ENCODE peak calls at places on chromosome 9, in nine cellular contexts. One of them, this sample, is unnamed.

GRCh38 chr9:111000202-111000601 is 38.1 kb downstream of the LPAR1 start:
- DNase-seq in AG09309: no peak
- DNase-seq in ovary: no peak
- DNase-seq in stimulated activated CD4-positive, alpha-beta T cell treated with anti-CD3 and anti-CD28 coated beads, Interleukin-2, amount 100 ng/mL, for 48 hours: no peak
- DNase-seq in mesenteric fat pad: no peak
- DNase-seq in sciatic nerve: peak
- DNase-seq in germinal center: no peak
- DNase-seq in naive thymus-derived CD4-positive, alpha-beta T cell: no peak
- DNase-seq in GM03348: no peak
- DNase-seq in this sample: no peak

GRCh38 chr9:14315754-14316573 is 2.0 kb upstream of the NFIB start:
- DNase-seq in stimulated activated CD4-positive, alpha-beta T cell treated with anti-CD3 and anti-CD28 coated beads, Interleukin-2, amount 100 ng/mL, for 48 hours: no peak
- DNase-seq in ovary: peak
- DNase-seq in germinal center: no peak
- DNase-seq in mesenteric fat pad: no peak
- DNase-seq in sciatic nerve: peak
- DNase-seq in AG09309: no peak
- DNase-seq in naive thymus-derived CD4-positive, alpha-beta T cell: no peak
- DNase-seq in GM03348: peak
- DNase-seq in this sample: no peak

GRCh38 chr9:25421560-25421959 is 256.7 kb downstream of the TUSC1 start:
- DNase-seq in stimulated activated CD4-positive, alpha-beta T cell treated with anti-CD3 and anti-CD28 coated beads, Interleukin-2, amount 100 ng/mL, for 48 hours: no peak
- DNase-seq in ovary: no peak
- DNase-seq in GM03348: no peak
- DNase-seq in naive thymus-derived CD4-positive, alpha-beta T cell: no peak
- DNase-seq in mesenteric fat pad: no peak
- DNase-seq in sciatic nerve: no peak
- DNase-seq in AG09309: no peak
- DNase-seq in germinal center: no peak
- DNase-seq in this sample: no peak

GRCh38 chr9:134560654-134561053 is 80.9 kb upstream of the COL5A1 start:
- DNase-seq in naive thymus-derived CD4-positive, alpha-beta T cell: no peak
- DNase-seq in mesenteric fat pad: peak
- DNase-seq in GM03348: no peak
- DNase-seq in AG09309: no peak
- DNase-seq in stimulated activated CD4-positive, alpha-beta T cell treated with anti-CD3 and anti-CD28 coated beads, Interleukin-2, amount 100 ng/mL, for 48 hours: no peak
- DNase-seq in germinal center: no peak
- DNase-seq in sciatic nerve: peak
- DNase-seq in ovary: no peak
- DNase-seq in this sample: no peak

GRCh38 chr9:123368481-123369153 is 12.6 kb downstream of the CRB2 start:
- DNase-seq in germinal center: no peak
- DNase-seq in sciatic nerve: no peak
- DNase-seq in stimulated activated CD4-positive, alpha-beta T cell treated with anti-CD3 and anti-CD28 coated beads, Interleukin-2, amount 100 ng/mL, for 48 hours: no peak
- DNase-seq in naive thymus-derived CD4-positive, alpha-beta T cell: no peak
- DNase-seq in GM03348: no peak
- DNase-seq in AG09309: no peak
- DNase-seq in ovary: no peak
- DNase-seq in mesenteric fat pad: no peak
- DNase-seq in this sample: peak

GRCh38 chr9:132808645-132809044 is 69.4 kb downstream of the AK8 start:
- DNase-seq in stimulated activated CD4-positive, alpha-beta T cell treated with anti-CD3 and anti-CD28 coated beads, Interleukin-2, amount 100 ng/mL, for 48 hours: no peak
- DNase-seq in mesenteric fat pad: peak
- DNase-seq in germinal center: no peak
- DNase-seq in AG09309: no peak
- DNase-seq in sciatic nerve: no peak
- DNase-seq in naive thymus-derived CD4-positive, alpha-beta T cell: no peak
- DNase-seq in ovary: no peak
- DNase-seq in GM03348: no peak
- DNase-seq in this sample: no peak

GRCh38 chr9:34292552-34292951 is 36.5 kb downstream of the KIF24 start:
- DNase-seq in mesenteric fat pad: no peak
- DNase-seq in AG09309: no peak
- DNase-seq in naive thymus-derived CD4-positive, alpha-beta T cell: no peak
- DNase-seq in sciatic nerve: no peak
- DNase-seq in germinal center: no peak
- DNase-seq in stimulated activated CD4-positive, alpha-beta T cell treated with anti-CD3 and anti-CD28 coated beads, Interleukin-2, amount 100 ng/mL, for 48 hours: no peak
- DNase-seq in ovary: no peak
- DNase-seq in GM03348: no peak
- DNase-seq in this sample: no peak

GRCh38 chr9:14344846-14345585 is 31.1 kb upstream of the NFIB start:
- DNase-seq in ovary: no peak
- DNase-seq in naive thymus-derived CD4-positive, alpha-beta T cell: no peak
- DNase-seq in germinal center: no peak
- DNase-seq in sciatic nerve: no peak
- DNase-seq in mesenteric fat pad: no peak
- DNase-seq in AG09309: no peak
- DNase-seq in GM03348: no peak
- DNase-seq in stimulated activated CD4-positive, alpha-beta T cell treated with anti-CD3 and anti-CD28 coated beads, Interleukin-2, amount 100 ng/mL, for 48 hours: no peak
- DNase-seq in this sample: no peak

GRCh38 chr9:114619205-114619758 is 8.2 kb downstream of the TMEM268 start:
- DNase-seq in naive thymus-derived CD4-positive, alpha-beta T cell: no peak
- DNase-seq in sciatic nerve: no peak
- DNase-seq in ovary: peak
- DNase-seq in stimulated activated CD4-positive, alpha-beta T cell treated with anti-CD3 and anti-CD28 coated beads, Interleukin-2, amount 100 ng/mL, for 48 hours: no peak
- DNase-seq in germinal center: peak
- DNase-seq in AG09309: no peak
- DNase-seq in GM03348: no peak
- DNase-seq in mesenteric fat pad: no peak
- DNase-seq in this sample: no peak

GRCh38 chr9:128296340-128297220 is 20.5 kb downstream of the SWI5 start:
- DNase-seq in ovary: no peak
- DNase-seq in germinal center: no peak
- DNase-seq in mesenteric fat pad: no peak
- DNase-seq in AG09309: no peak
- DNase-seq in GM03348: no peak
- DNase-seq in naive thymus-derived CD4-positive, alpha-beta T cell: no peak
- DNase-seq in sciatic nerve: no peak
- DNase-seq in stimulated activated CD4-positive, alpha-beta T cell treated with anti-CD3 and anti-CD28 coated beads, Interleukin-2, amount 100 ng/mL, for 48 hours: no peak
- DNase-seq in this sample: no peak

GRCh38 chr9:87875839-87876545 is 6.7 kb upstream of the SPATA31E1 start:
- DNase-seq in ovary: no peak
- DNase-seq in germinal center: no peak
- DNase-seq in stimulated activated CD4-positive, alpha-beta T cell treated with anti-CD3 and anti-CD28 coated beads, Interleukin-2, amount 100 ng/mL, for 48 hours: no peak
- DNase-seq in GM03348: no peak
- DNase-seq in AG09309: no peak
- DNase-seq in mesenteric fat pad: no peak
- DNase-seq in sciatic nerve: no peak
- DNase-seq in naive thymus-derived CD4-positive, alpha-beta T cell: no peak
- DNase-seq in this sample: no peak

GRCh38 chr9:86183225-86183808 is 76.1 kb downstream of the C9orf153 start:
- DNase-seq in stimulated activated CD4-positive, alpha-beta T cell treated with anti-CD3 and anti-CD28 coated beads, Interleukin-2, amount 100 ng/mL, for 48 hours: no peak
- DNase-seq in GM03348: no peak
- DNase-seq in naive thymus-derived CD4-positive, alpha-beta T cell: no peak
- DNase-seq in ovary: no peak
- DNase-seq in sciatic nerve: no peak
- DNase-seq in mesenteric fat pad: no peak
- DNase-seq in AG09309: no peak
- DNase-seq in germinal center: no peak
- DNase-seq in this sample: no peak

GRCh38 chr9:108478431-108478837 is 377.4 kb downstream of the ACTL7B start:
- DNase-seq in ovary: no peak
- DNase-seq in germinal center: no peak
- DNase-seq in naive thymus-derived CD4-positive, alpha-beta T cell: no peak
- DNase-seq in GM03348: peak
- DNase-seq in sciatic nerve: no peak
- DNase-seq in stimulated activated CD4-positive, alpha-beta T cell treated with anti-CD3 and anti-CD28 coated beads, Interleukin-2, amount 100 ng/mL, for 48 hours: no peak
- DNase-seq in mesenteric fat pad: no peak
- DNase-seq in AG09309: peak
- DNase-seq in this sample: no peak

GRCh38 chr9:97987490-97987889 is 4.3 kb downstream of the ANP32B start:
- DNase-seq in GM03348: no peak
- DNase-seq in germinal center: peak
- DNase-seq in sciatic nerve: no peak
- DNase-seq in stimulated activated CD4-positive, alpha-beta T cell treated with anti-CD3 and anti-CD28 coated beads, Interleukin-2, amount 100 ng/mL, for 48 hours: no peak
- DNase-seq in AG09309: no peak
- DNase-seq in ovary: no peak
- DNase-seq in naive thymus-derived CD4-positive, alpha-beta T cell: no peak
- DNase-seq in mesenteric fat pad: no peak
- DNase-seq in this sample: no peak

GRCh38 chr9:77764894-77765780 is 117.0 kb upstream of the GNA14 start:
- DNase-seq in stimulated activated CD4-positive, alpha-beta T cell treated with anti-CD3 and anti-CD28 coated beads, Interleukin-2, amount 100 ng/mL, for 48 hours: no peak
- DNase-seq in germinal center: no peak
- DNase-seq in ovary: no peak
- DNase-seq in sciatic nerve: no peak
- DNase-seq in AG09309: peak
- DNase-seq in GM03348: peak
- DNase-seq in naive thymus-derived CD4-positive, alpha-beta T cell: no peak
- DNase-seq in mesenteric fat pad: no peak
- DNase-seq in this sample: no peak

GRCh38 chr9:105694320-105694847 is at the start of gene TMEM38B:
- DNase-seq in ovary: peak
- DNase-seq in germinal center: peak
- DNase-seq in AG09309: no peak
- DNase-seq in GM03348: peak
- DNase-seq in naive thymus-derived CD4-positive, alpha-beta T cell: peak
- DNase-seq in sciatic nerve: peak
- DNase-seq in mesenteric fat pad: peak
- DNase-seq in stimulated activated CD4-positive, alpha-beta T cell treated with anti-CD3 and anti-CD28 coated beads, Interleukin-2, amount 100 ng/mL, for 48 hours: peak
- DNase-seq in this sample: peak

GRCh38 chr9:116027511-116027910 is 126.1 kb upstream of the PAPPA start:
- DNase-seq in GM03348: peak
- DNase-seq in ovary: no peak
- DNase-seq in mesenteric fat pad: no peak
- DNase-seq in stimulated activated CD4-positive, alpha-beta T cell treated with anti-CD3 and anti-CD28 coated beads, Interleukin-2, amount 100 ng/mL, for 48 hours: no peak
- DNase-seq in AG09309: peak
- DNase-seq in germinal center: no peak
- DNase-seq in sciatic nerve: no peak
- DNase-seq in naive thymus-derived CD4-positive, alpha-beta T cell: no peak
- DNase-seq in this sample: no peak

GRCh38 chr9:95783426-95783975 is 92.0 kb upstream of the ERCC6L2 start:
- DNase-seq in naive thymus-derived CD4-positive, alpha-beta T cell: no peak
- DNase-seq in sciatic nerve: no peak
- DNase-seq in AG09309: no peak
- DNase-seq in mesenteric fat pad: no peak
- DNase-seq in germinal center: no peak
- DNase-seq in GM03348: no peak
- DNase-seq in stimulated activated CD4-positive, alpha-beta T cell treated with anti-CD3 and anti-CD28 coated beads, Interleukin-2, amount 100 ng/mL, for 48 hours: no peak
- DNase-seq in ovary: no peak
- DNase-seq in this sample: no peak

GRCh38 chr9:4530375-4530774 is 40.1 kb downstream of the SLC1A1 start:
- DNase-seq in stimulated activated CD4-positive, alpha-beta T cell treated with anti-CD3 and anti-CD28 coated beads, Interleukin-2, amount 100 ng/mL, for 48 hours: no peak
- DNase-seq in sciatic nerve: no peak
- DNase-seq in naive thymus-derived CD4-positive, alpha-beta T cell: no peak
- DNase-seq in germinal center: peak
- DNase-seq in mesenteric fat pad: no peak
- DNase-seq in GM03348: no peak
- DNase-seq in AG09309: no peak
- DNase-seq in ovary: no peak
- DNase-seq in this sample: no peak

GRCh38 chr9:121048618-121049017 is 1.5 kb downstream of the C5 start:
- DNase-seq in mesenteric fat pad: no peak
- DNase-seq in stimulated activated CD4-positive, alpha-beta T cell treated with anti-CD3 and anti-CD28 coated beads, Interleukin-2, amount 100 ng/mL, for 48 hours: no peak
- DNase-seq in germinal center: no peak
- DNase-seq in AG09309: no peak
- DNase-seq in GM03348: peak
- DNase-seq in naive thymus-derived CD4-positive, alpha-beta T cell: no peak
- DNase-seq in sciatic nerve: no peak
- DNase-seq in ovary: no peak
- DNase-seq in this sample: no peak

GRCh38 chr9:136312436-136312835 is 8.5 kb upstream of the CCDC187 start:
- DNase-seq in mesenteric fat pad: no peak
- DNase-seq in ovary: peak
- DNase-seq in sciatic nerve: no peak
- DNase-seq in GM03348: peak
- DNase-seq in naive thymus-derived CD4-positive, alpha-beta T cell: peak
- DNase-seq in germinal center: peak
- DNase-seq in AG09309: no peak
- DNase-seq in stimulated activated CD4-positive, alpha-beta T cell treated with anti-CD3 and anti-CD28 coated beads, Interleukin-2, amount 100 ng/mL, for 48 hours: peak
- DNase-seq in this sample: peak

GRCh38 chr9:72925126-72925810 is 27.6 kb downstream of the ALDH1A1 start:
- DNase-seq in naive thymus-derived CD4-positive, alpha-beta T cell: no peak
- DNase-seq in germinal center: no peak
- DNase-seq in sciatic nerve: no peak
- DNase-seq in AG09309: peak
- DNase-seq in GM03348: no peak
- DNase-seq in stimulated activated CD4-positive, alpha-beta T cell treated with anti-CD3 and anti-CD28 coated beads, Interleukin-2, amount 100 ng/mL, for 48 hours: no peak
- DNase-seq in mesenteric fat pad: no peak
- DNase-seq in ovary: no peak
- DNase-seq in this sample: no peak

GRCh38 chr9:110443146-110443877 is 105.6 kb upstream of the TXNDC8 start:
- DNase-seq in GM03348: peak
- DNase-seq in naive thymus-derived CD4-positive, alpha-beta T cell: no peak
- DNase-seq in mesenteric fat pad: no peak
- DNase-seq in germinal center: no peak
- DNase-seq in ovary: no peak
- DNase-seq in sciatic nerve: no peak
- DNase-seq in AG09309: peak
- DNase-seq in stimulated activated CD4-positive, alpha-beta T cell treated with anti-CD3 and anti-CD28 coated beads, Interleukin-2, amount 100 ng/mL, for 48 hours: no peak
- DNase-seq in this sample: no peak

GRCh38 chr9:82512724-82513123 is 524.2 kb downstream of the SPATA31D1 start:
- DNase-seq in mesenteric fat pad: no peak
- DNase-seq in GM03348: no peak
- DNase-seq in AG09309: no peak
- DNase-seq in sciatic nerve: no peak
- DNase-seq in stimulated activated CD4-positive, alpha-beta T cell treated with anti-CD3 and anti-CD28 coated beads, Interleukin-2, amount 100 ng/mL, for 48 hours: no peak
- DNase-seq in ovary: no peak
- DNase-seq in naive thymus-derived CD4-positive, alpha-beta T cell: no peak
- DNase-seq in germinal center: no peak
- DNase-seq in this sample: no peak

GRCh38 chr9:98943682-98944129 is at the start of gene COL15A1:
- DNase-seq in stimulated activated CD4-positive, alpha-beta T cell treated with anti-CD3 and anti-CD28 coated beads, Interleukin-2, amount 100 ng/mL, for 48 hours: no peak
- DNase-seq in naive thymus-derived CD4-positive, alpha-beta T cell: no peak
- DNase-seq in mesenteric fat pad: no peak
- DNase-seq in AG09309: no peak
- DNase-seq in ovary: peak
- DNase-seq in sciatic nerve: no peak
- DNase-seq in GM03348: peak
- DNase-seq in germinal center: no peak
- DNase-seq in this sample: no peak

This sample was measured in caudate nucleus.